ENCODE peak calls at places on chromosomes 4 and X, in seven cellular contexts. Y is neural progenitor cell, B is PC-3, H is GM23338, M is HCT116, V is MM.1S, K is hepatocyte. G is an unnamed sample.

GRCh38 chr4:88189418-88189738 is 30.9 kb upstream of the ABCG2 start:
- DNase-seq in Y (no peak), B (no peak), H (no peak), M (no peak), V (no peak), K (no peak), G (no peak)

GRCh38 chr4:91280551-91281290 is 1023.0 kb upstream of the GRID2 start:
- DNase-seq in Y (no peak), B (no peak), H (peak), M (no peak), V (no peak), K (no peak), G (no peak)

GRCh38 chr4:7863911-7864681 is 75.6 kb downstream of the AFAP1 start:
- DNase-seq in Y (peak), B (no peak), H (no peak), M (no peak), V (no peak), K (peak), G (no peak)

GRCh38 chr4:1305781-1306455 is 16.2 kb downstream of the MAEA start:
- DNase-seq in Y (no peak), B (no peak), H (no peak), M (peak), V (no peak), K (no peak), G (no peak)

GRCh38 chrX:69216446-69216845 is 51.2 kb upstream of the PJA1 start:
- DNase-seq in Y (no peak), B (no peak), H (no peak), M (no peak), V (no peak), K (no peak), G (no peak)

GRCh38 chr4:137524642-137525384 is 7.5 kb downstream of the PCDH18 start:
- DNase-seq in Y (no peak), B (no peak), H (no peak), M (no peak), V (no peak), K (no peak), G (peak)

GRCh38 chrX:129659137-129659536 is 4.4 kb upstream of the APLN start:
- DNase-seq in Y (no peak), B (peak), H (no peak), M (no peak), V (no peak), K (no peak), G (peak)

GRCh38 chr4:102760645-102761477 is at the start of gene MANBA:
- DNase-seq in Y (peak), B (peak), H (peak), M (peak), V (peak), K (peak), G (peak)

GRCh38 chrX:106356580-106356979 is 188.5 kb downstream of the PWWP3B start:
- DNase-seq in Y (no peak), B (no peak), H (no peak), M (no peak), V (no peak), K (no peak), G (no peak)

GRCh38 chr4:104491396-104491821 is 3.3 kb downstream of the CXXC4 start:
- DNase-seq in Y (peak), B (no peak), H (peak), M (no peak), V (no peak), K (peak), G (peak)

GRCh38 chrX:151753313-151754041 is 18.9 kb downstream of the CNGA2 start:
- DNase-seq in Y (peak), B (peak), H (peak), M (peak), V (peak), K (peak), G (peak)

GRCh38 chrX:48509245-48509590 is 426 bp downstream of the PORCN start:
- DNase-seq in Y (peak), B (no peak), H (peak), M (no peak), V (no peak), K (no peak), G (peak)

GRCh38 chr4:33494150-33494549 is 2750.2 kb downstream of the ARAP2 start:
- DNase-seq in Y (no peak), B (peak), H (no peak), M (no peak), V (no peak), K (no peak), G (no peak)

GRCh38 chrX:135389243-135389642 is 32.5 kb upstream of the SMIM10L2A start:
- DNase-seq in Y (no peak), B (peak), H (no peak), M (no peak), V (no peak), K (no peak), G (no peak)

GRCh38 chrX:123756320-123756719 is 23.5 kb upstream of the THOC2 start:
- DNase-seq in Y (no peak), B (peak), H (no peak), M (no peak), V (no peak), K (no peak), G (peak)

GRCh38 chr4:124499266-124499665 is 213.3 kb downstream of the ANKRD50 start:
- DNase-seq in Y (peak), B (no peak), H (peak), M (no peak), V (no peak), K (no peak), G (no peak)
- TF ChIP-seq EZH2 in Y (no peak), B (no peak), H (no peak), M (no peak), V (no peak), K (no peak), G (no peak)

GRCh38 chr4:120921456-120922389 is 803 bp downstream of the PRDM5 start:
- DNase-seq in Y (peak), B (peak), H (peak), M (no peak), V (peak), K (peak), G (peak)

GRCh38 chr4:120920666-120921065 is 1.9 kb downstream of the PRDM5 start:
- DNase-seq in Y (no peak), B (no peak), H (no peak), M (no peak), V (no peak), K (no peak), G (no peak)

GRCh38 chr4:120924931-120925330 is 2.4 kb upstream of the PRDM5 start:
- DNase-seq in Y (no peak), B (peak), H (no peak), M (no peak), V (no peak), K (no peak), G (no peak)

GRCh38 chr4:120923201-120923522 is 636 bp upstream of the PRDM5 start:
- DNase-seq in Y (no peak), B (no peak), H (no peak), M (no peak), V (no peak), K (no peak), G (no peak)

DNA sequence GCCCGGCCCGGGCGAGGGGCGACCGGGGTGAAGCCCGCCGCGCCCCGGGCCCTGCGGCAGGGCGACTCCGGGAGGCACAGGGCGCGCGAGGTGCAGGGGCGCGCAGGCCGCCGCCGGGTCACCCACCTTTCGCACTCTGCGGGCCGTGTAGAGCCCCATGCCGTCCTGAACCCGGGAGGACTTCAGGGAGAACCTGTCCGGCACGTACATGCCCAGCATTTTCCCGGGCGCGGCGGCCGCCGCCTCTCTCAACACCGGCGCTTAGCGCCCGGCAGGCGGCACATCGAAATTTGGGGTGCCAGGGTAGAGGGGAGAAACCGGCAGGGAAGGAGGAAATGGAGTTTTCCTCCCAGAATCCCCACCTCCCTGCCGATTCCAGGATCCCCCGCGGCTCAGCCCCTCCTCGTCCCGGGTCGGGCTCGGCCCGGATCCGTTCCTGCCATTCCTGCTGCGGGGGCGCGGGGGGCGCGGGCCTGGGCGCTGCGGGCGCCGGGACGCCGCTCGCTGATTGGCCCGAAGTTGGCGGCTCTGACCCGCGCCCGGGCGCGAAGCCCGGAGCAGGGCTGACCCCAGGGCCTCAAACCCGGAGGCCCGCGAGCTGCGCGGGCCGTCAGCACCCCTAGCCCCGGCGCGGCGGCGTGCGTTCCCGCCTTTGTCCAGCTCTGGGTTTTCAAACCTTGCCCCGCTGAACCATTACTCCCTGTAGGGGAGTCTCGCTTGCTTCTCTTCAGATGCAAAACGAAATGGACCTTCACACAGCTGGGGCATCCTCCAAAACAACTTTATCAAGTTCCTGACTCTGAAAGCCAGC is at the start of gene PRDM5:
- DNase-seq in Y (peak), B (peak), H (peak), M (no peak), V (peak), K (peak), G (peak)
- TF ChIP-seq EZH2phosphoT487 in Y (peak), B (no peak), H (no peak), M (no peak), V (no peak), K (no peak), G (no peak)

GRCh38 chr4:76898385-76898692 is 395 bp upstream of the SOWAHB start:
- DNase-seq in Y (no peak), B (no peak), H (no peak), M (no peak), V (no peak), K (no peak), G (no peak)
- TF ChIP-seq EZH2 in Y (peak), B (no peak), H (peak), M (no peak), V (no peak), K (no peak), G (peak)

GRCh38 chr4:116183241-116183640 is 902.1 kb downstream of the TRAM1L1 start:
- DNase-seq in Y (no peak), B (no peak), H (no peak), M (no peak), V (no peak), K (no peak), G (no peak)

GRCh38 chr4:116180056-116180690 is 905.2 kb downstream of the TRAM1L1 start:
- DNase-seq in Y (peak), B (peak), H (peak), M (peak), V (no peak), K (peak), G (peak)
- TF ChIP-seq EZH2phosphoT487 in Y (no peak), B (no peak), H (no peak), M (no peak), V (no peak), K (no peak), G (no peak)

GRCh38 chr4:3854661-3855060 is 88.5 kb downstream of the ADRA2C start:
- DNase-seq in Y (no peak), B (no peak), H (no peak), M (no peak), V (no peak), K (no peak), G (no peak)
- TF ChIP-seq EZH2 in Y (no peak), B (no peak), H (no peak), M (no peak), V (no peak), K (no peak), G (no peak)

GRCh38 chr4:128363966-128364365 is 76.4 kb upstream of the PGRMC2 start:
- DNase-seq in Y (no peak), B (no peak), H (no peak), M (no peak), V (no peak), K (no peak), G (no peak)

GRCh38 chr4:128359422-128359821 is 71.8 kb upstream of the PGRMC2 start:
- DNase-seq in Y (no peak), B (no peak), H (no peak), M (no peak), V (no peak), K (no peak), G (no peak)

GRCh38 chr4:128366212-128366611 is 78.6 kb upstream of the PGRMC2 start:
- DNase-seq in Y (no peak), B (no peak), H (no peak), M (no peak), V (no peak), K (no peak), G (no peak)

GRCh38 chr4:128364565-128364964 is 77.0 kb upstream of the PGRMC2 start:
- DNase-seq in Y (no peak), B (peak), H (no peak), M (no peak), V (no peak), K (no peak), G (no peak)

DNA sequence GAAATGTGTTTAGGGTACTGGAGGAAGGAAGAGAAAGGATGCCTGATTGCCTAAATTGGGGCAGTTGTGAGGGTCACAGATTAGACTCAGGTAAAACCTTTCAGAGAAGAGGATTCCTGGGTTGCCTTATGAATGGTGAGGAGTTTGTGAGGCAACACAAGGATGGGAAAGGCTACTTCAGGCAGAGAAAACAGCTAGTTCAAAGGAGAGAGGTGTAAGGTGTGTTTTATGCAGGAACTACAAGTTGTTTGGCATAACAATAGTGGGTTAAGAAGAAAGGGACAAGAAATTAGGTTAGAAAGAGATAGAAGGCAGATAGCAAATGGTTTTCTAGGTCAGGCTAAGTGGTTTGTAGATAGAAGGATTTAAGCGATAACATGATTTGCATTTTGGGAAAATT is 75.1 kb upstream of the PGRMC2 start:
- DNase-seq in Y (no peak), B (no peak), H (peak), M (no peak), V (no peak), K (no peak), G (no peak)
- TF ChIP-seq EZH2phosphoT487 in Y (no peak), B (no peak), H (no peak), M (no peak), V (no peak), K (no peak), G (no peak)

DNA sequence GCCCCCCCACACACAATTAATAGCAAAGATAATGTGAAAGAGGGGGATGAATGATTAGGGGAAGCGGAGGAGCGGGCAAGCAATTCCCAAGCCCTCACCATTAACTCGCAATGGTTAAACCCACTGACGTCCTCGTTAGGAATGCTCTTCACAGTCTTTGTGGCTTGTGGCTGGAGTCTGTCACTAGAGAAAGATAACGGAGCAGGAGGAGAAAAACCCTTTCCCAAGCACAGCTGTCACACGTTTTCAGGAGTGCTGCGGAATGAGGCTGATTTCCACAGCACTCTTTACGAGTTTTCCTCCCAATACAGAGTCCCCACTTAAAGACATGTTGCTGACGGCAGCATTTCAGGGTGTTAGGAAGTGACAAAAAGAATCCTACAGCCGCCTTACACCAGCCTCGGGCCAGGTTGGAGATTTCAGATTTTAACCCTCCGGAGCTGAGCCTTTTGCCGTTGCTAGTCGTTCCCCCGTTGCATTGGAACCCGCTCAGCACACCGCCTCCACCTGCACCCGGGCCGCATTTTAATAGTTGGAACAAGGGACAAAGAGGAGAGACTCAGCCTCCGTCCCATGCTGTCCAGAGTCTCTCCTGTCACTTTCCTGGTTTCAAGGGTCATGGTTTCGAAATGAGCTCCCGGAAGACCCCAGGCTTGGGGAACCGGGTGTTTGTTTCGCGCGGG is 92.2 kb downstream of the GEMIN8 start:
- DNase-seq in Y (peak), B (no peak), H (no peak), M (no peak), V (no peak), K (no peak), G (peak)
- TF ChIP-seq EZH2 in Y (no peak), B (no peak), H (no peak), M (no peak), V (no peak), K (no peak), G (no peak)

GRCh38 chr4:27270435-27270834 is 409.8 kb downstream of the STIM2 start:
- DNase-seq in Y (no peak), B (peak), H (no peak), M (peak), V (no peak), K (no peak), G (no peak)

GRCh38 chr4:27272264-27272663 is 411.6 kb downstream of the STIM2 start:
- DNase-seq in Y (peak), B (no peak), H (no peak), M (no peak), V (no peak), K (no peak), G (no peak)

GRCh38 chr4:27267435-27268355 is 407.1 kb downstream of the STIM2 start:
- DNase-seq in Y (no peak), B (no peak), H (no peak), M (no peak), V (no peak), K (no peak), G (peak)
- TF ChIP-seq EZH2phosphoT487 in Y (no peak), B (no peak), H (no peak), M (no peak), V (no peak), K (no peak), G (no peak)

G was measured in GM23248.